ENCODE peak calls at places on chromosomes 12 and 14, in nine cellular contexts. V is NCI-H526; M is AG04449; F is HT1080; P is CD8-positive, alpha-beta memory T cell; A is stimulated activated CD4-positive, alpha-beta T cell treated with anti-CD3 and anti-CD28 coated beads, Interleukin-4, amount 100 ng/mL, for 48 hours; Q is HL-60; O is M059J; B is fibroblast of the aortic adventitia. J is an unnamed sample.
A peak's percentile ranks its signal among the peaks of the same experiment; 100 is the strongest.

GRCh38 chr12:109963743-109964429 is 32.3 kb downstream of the GIT2 start:
- DNase-seq in M (no peak), A (no peak), P (no peak), O (peak; percentile 62), Q (no peak), F (no peak), V (no peak), B (peak; percentile 93), J (no peak)

GRCh38 chr14:48725001-48725734 is 861.0 kb downstream of the RPS29 start:
- DNase-seq in B (peak; percentile 8), M (no peak), V (no peak), A (no peak), F (no peak), O (peak; percentile 41), Q (no peak), P (no peak), J (no peak)

GRCh38 chr14:72495668-72496067 is 398.2 kb downstream of the DPF3 start:
- DNase-seq in M (no peak), B (peak; percentile 78), Q (no peak), O (peak; percentile 49), F (no peak), A (no peak), P (no peak), V (no peak), J (peak; percentile 55)

GRCh38 chr12:6322969-6323339 is 12.5 kb downstream of the PLEKHG6 start:
- DNase-seq in A (no peak), P (no peak), O (no peak), Q (no peak), V (peak; percentile 74), M (no peak), B (no peak), F (no peak), J (no peak)

GRCh38 chr12:5514016-5514415 is 82.1 kb downstream of the NTF3 start:
- DNase-seq in P (no peak), Q (no peak), O (no peak), M (no peak), B (no peak), A (no peak), V (no peak), F (no peak), J (no peak)

GRCh38 chr12:92971869-92972524 is 42.9 kb upstream of the EEA1 start:
- DNase-seq in F (peak; percentile 60), M (peak; percentile 28), A (no peak), B (peak; percentile 89), P (no peak), V (no peak), Q (peak; percentile 19), O (peak; percentile 78), J (no peak)

GRCh38 chr12:89464974-89465592 is 59.5 kb downstream of the GALNT4 start:
- DNase-seq in P (no peak), M (no peak), O (peak; percentile 60), F (peak; percentile 35), V (no peak), B (no peak), A (no peak), Q (no peak), J (no peak)

GRCh38 chr14:103704708-103705107 is 10.5 kb downstream of the XRCC3 start:
- DNase-seq in O (no peak), M (no peak), A (no peak), Q (no peak), F (no peak), B (no peak), P (no peak), V (no peak), J (no peak)

GRCh38 chr12:4451694-4452093 is 6.1 kb upstream of the FGF6 start:
- DNase-seq in O (no peak), P (no peak), Q (peak; percentile 31), F (no peak), A (no peak), B (no peak), M (no peak), V (peak; percentile 6), J (no peak)

GRCh38 chr12:15278816-15279658 is 43.3 kb upstream of the PTPRO start:
- DNase-seq in Q (peak; percentile 9), O (peak; percentile 92), A (no peak), V (no peak), F (peak; percentile 59), M (no peak), P (no peak), B (peak; percentile 94), J (peak; percentile 61)

GRCh38 chr12:112574896-112575558 is 156.3 kb downstream of the PTPN11 start:
- DNase-seq in Q (no peak), P (no peak), O (no peak), V (no peak), B (no peak), F (no peak), M (no peak), A (no peak), J (no peak)

GRCh38 chr12:64008596-64008995 is 164.1 kb downstream of the SRGAP1 start:
- DNase-seq in Q (no peak), B (no peak), O (no peak), F (no peak), V (no peak), M (no peak), P (no peak), A (no peak), J (no peak)

J was measured in breast epithelium.